ENCODE peak calls at places on chromosomes 13 and 19, in nine cellular contexts. D, W, R, I, B, K, A, J and M are unnamed samples.

GRCh38 chr13:112177459-112177858 is 110.5 kb downstream of the SOX1 start:
- DNase-seq in I (no peak), K (no peak), B (no peak), D (no peak), J (no peak), A (no peak), R (no peak), W (no peak), M (no peak)

GRCh38 chr19:45451181-45451849 is 16.5 kb upstream of the FOSB start:
- DNase-seq in I (peak), B (peak), R (no peak), D (peak), J (peak), W (no peak), K (no peak), A (peak), M (no peak)

GRCh38 chr19:38729653-38730469 is 14.4 kb downstream of the CAPN12 start:
- DNase-seq in B (peak), K (no peak), J (peak), W (peak), R (peak), D (peak), I (peak), A (peak), M (no peak)

GRCh38 chr19:33261511-33262192 is 36.0 kb upstream of the SLC7A10 start:
- DNase-seq in W (no peak), I (no peak), A (no peak), D (peak), B (no peak), K (no peak), R (no peak), J (no peak), M (peak)

GRCh38 chr13:44713793-44714469 is 137.8 kb upstream of the TSC22D1 start:
- DNase-seq in R (no peak), W (no peak), I (no peak), K (peak), J (no peak), D (no peak), A (no peak), B (peak), M (no peak)

GRCh38 chr19:43595605-43595998 is 332 bp downstream of the IRGQ start:
- DNase-seq in I (peak), J (no peak), B (no peak), R (no peak), K (no peak), D (no peak), W (no peak), A (no peak), M (no peak)

GRCh38 chr13:112065867-112066623 is 904 bp upstream of the SOX1 start:
- DNase-seq in B (no peak), A (no peak), D (no peak), I (no peak), K (no peak), W (no peak), J (no peak), R (no peak), M (no peak)

GRCh38 chr13:103222683-103223082 is 156.5 kb upstream of the SLC10A2 start:
- DNase-seq in I (no peak), J (no peak), B (no peak), D (no peak), W (no peak), A (no peak), K (no peak), R (no peak), M (no peak)

GRCh38 chr13:51932231-51932630 is 70.5 kb downstream of the CCDC70 start:
- DNase-seq in I (no peak), R (no peak), D (no peak), J (no peak), B (no peak), W (no peak), K (no peak), A (no peak), M (no peak)